ENCODE peak calls at places on chromosomes 11 and 22, in seven cellular contexts. Z is GM13976, S is sigmoid colon, U is mesendoderm, I is fibroblast of lung, N is epithelial cell of prostate, C is T-helper 9 cell. V is an unnamed sample.

GRCh38 chr11:134153147-134153905 is 70.4 kb downstream of the NCAPD3 start:
- DNase-seq in C (no peak), Z (no peak), N (no peak), U (no peak), S (no peak), I (no peak), V (no peak)

GRCh38 chr11:29005401-29005980 is 897.3 kb downstream of the METTL15 start:
- DNase-seq in S (no peak), N (no peak), I (no peak), Z (no peak), C (no peak), U (peak; percentile 57), V (peak; percentile 1)

GRCh38 chr22:47400701-47401591 is 638.5 kb downstream of the TBC1D22A start:
- DNase-seq in C (no peak), N (no peak), U (no peak), I (no peak), Z (no peak), S (no peak), V (no peak)

GRCh38 chr11:76615950-76616349 is 54.6 kb downstream of the LRRC32 start:
- DNase-seq in C (no peak), Z (no peak), N (no peak), U (no peak), S (peak; percentile 70), I (peak; percentile 49), V (no peak)

GRCh38 chr22:32650553-32651345 is 150.8 kb upstream of the TIMP3 start:
- DNase-seq in S (no peak), C (no peak), Z (no peak), U (no peak), N (no peak), I (peak; percentile 54), V (no peak)

GRCh38 chr11:69879734-69880005 is 60.5 kb upstream of the FGF3 start:
- DNase-seq in I (no peak), C (no peak), N (no peak), Z (no peak), S (no peak), U (no peak), V (no peak)

GRCh38 chr22:37060801-37061610 is 9.5 kb downstream of the KCTD17 start:
- DNase-seq in N (no peak), Z (peak; percentile 77), S (no peak), I (no peak), C (no peak), U (no peak), V (no peak)

GRCh38 chr11:62409831-62410230 is 9.0 kb upstream of the SCGB1A1 start:
- DNase-seq in Z (no peak), N (no peak), U (no peak), C (no peak), S (no peak), I (no peak), V (no peak)

V was measured in ELF-1.